ENCODE peak calls at places on chromosomes 13 and 19, in eight cellular contexts. V is H54, U is adrenal gland, Q is esophagus squamous epithelium, N is HCT116, T is A549, Z is IMR-90, X is body of pancreas. J is an unnamed sample.

GRCh38 chr19:47573076-47574026 is at the start of gene ZNF541:
- DNase-seq in U (peak), X (peak), Z (peak), N (no peak), Q (no peak), V (no peak), T (no peak), J (no peak)

GRCh38 chr13:105063676-105064075 is 1471.8 kb downstream of the EFNB2 start:
- DNase-seq in Z (peak), U (no peak), X (no peak), T (no peak), V (no peak), N (no peak), Q (no peak), J (no peak)

GRCh38 chr19:31337007-31337914 is 12.0 kb downstream of the TSHZ3 start:
- DNase-seq in X (no peak), N (no peak), V (no peak), Z (no peak), U (no peak), T (no peak), Q (no peak), J (no peak)

GRCh38 chr19:35141627-35142401 is 1.2 kb upstream of the FXYD7 start:
- DNase-seq in T (no peak), N (no peak), Z (no peak), U (no peak), V (no peak), Q (no peak), X (peak), J (no peak)

GRCh38 chr13:50801087-50801931 is 42.2 kb downstream of the DLEU7 start:
- DNase-seq in V (peak), T (peak), U (peak), Q (no peak), Z (peak), N (peak), X (peak), J (no peak)

GRCh38 chr19:10936661-10937084 is 8.1 kb downstream of the TIMM29 start:
- DNase-seq in Z (peak), T (peak), X (peak), V (no peak), Q (no peak), N (peak), U (peak), J (no peak)

GRCh38 chr19:55537741-55538111 is 793 bp upstream of the SBK2 start:
- DNase-seq in X (no peak), Q (no peak), N (no peak), V (peak), Z (peak), U (no peak), T (peak), J (no peak)

GRCh38 chr13:110825516-110825915 is 89.4 kb downstream of the ANKRD10 start:
- DNase-seq in X (no peak), Q (no peak), T (no peak), Z (no peak), V (no peak), U (no peak), N (no peak), J (no peak)

GRCh38 chr13:37929308-37929707 is 59.7 kb upstream of the TRPC4 start:
- DNase-seq in Q (no peak), U (no peak), X (no peak), V (no peak), N (no peak), Z (no peak), T (no peak), J (no peak)

GRCh38 chr13:41107584-41108014 is 25.0 kb downstream of the KBTBD6 start:
- DNase-seq in U (no peak), T (no peak), X (no peak), Z (no peak), Q (no peak), V (no peak), N (no peak), J (no peak)

GRCh38 chr19:47491358-47492136 is 7.5 kb upstream of the KPTN start:
- DNase-seq in V (no peak), U (no peak), T (no peak), X (no peak), Z (no peak), Q (no peak), N (no peak), J (no peak)

GRCh38 chr19:33456076-33456844 is 65.3 kb downstream of the PEPD start:
- DNase-seq in V (no peak), N (no peak), T (no peak), U (no peak), Q (no peak), X (no peak), Z (no peak), J (no peak)

GRCh38 chr19:45752639-45753038 is 16.4 kb downstream of the SIX5 start:
- DNase-seq in V (no peak), N (no peak), Z (no peak), X (no peak), T (no peak), Q (no peak), U (peak), J (no peak)

GRCh38 chr19:44789943-44790467 is 12.3 kb downstream of the CBLC start:
- DNase-seq in Z (no peak), U (peak), N (no peak), V (no peak), Q (no peak), T (no peak), X (no peak), J (no peak)

GRCh38 chr19:383922-384800 is 24.8 kb downstream of the C2CD4C start:
- DNase-seq in Z (no peak), X (peak), Q (no peak), V (no peak), U (no peak), N (no peak), T (no peak), J (no peak)

GRCh38 chr13:91739751-91740150 is 341.3 kb downstream of the GPC5 start:
- DNase-seq in N (no peak), Z (no peak), V (no peak), T (no peak), X (no peak), Q (no peak), U (no peak), J (no peak)

GRCh38 chr13:80215368-80215767 is 125.6 kb downstream of the SPRY2 start:
- DNase-seq in U (no peak), N (no peak), Z (peak), V (no peak), X (no peak), T (peak), Q (no peak), J (no peak)

GRCh38 chr19:40530091-40530901 is 46.4 kb upstream of the SHKBP1 start:
- DNase-seq in Q (no peak), Z (no peak), X (no peak), N (no peak), T (no peak), U (peak), V (no peak), J (no peak)

GRCh38 chr19:32294871-32295438 is 50.5 kb upstream of the ZNF507 start:
- DNase-seq in Q (no peak), N (no peak), V (no peak), Z (no peak), X (no peak), U (no peak), T (no peak), J (peak)

GRCh38 chr19:11142528-11143171 is 12.9 kb downstream of the SPC24 start:
- DNase-seq in N (peak), U (peak), Q (no peak), X (peak), Z (peak), T (peak), V (peak), J (peak)

GRCh38 chr19:49205114-49205513 is 47.5 kb downstream of the TRPM4 start:
- DNase-seq in T (no peak), U (no peak), V (no peak), N (no peak), X (no peak), Z (no peak), Q (no peak), J (no peak)

GRCh38 chr13:39245688-39246087 is 207.4 kb downstream of the NHLRC3 start:
- DNase-seq in U (no peak), Q (no peak), V (no peak), T (no peak), X (no peak), N (no peak), Z (no peak), J (no peak)

GRCh38 chr19:32824136-32824835 is 45.3 kb downstream of the SLC7A9 start:
- DNase-seq in U (no peak), Z (no peak), V (no peak), Q (no peak), X (no peak), N (no peak), T (no peak), J (no peak)

GRCh38 chr19:1494115-1494815 is 3.3 kb downstream of the REEP6 start:
- DNase-seq in Z (no peak), N (no peak), U (no peak), V (no peak), Q (no peak), T (no peak), X (no peak), J (no peak)

GRCh38 chr13:67351915-67352314 is 121.8 kb upstream of the PCDH9 start:
- DNase-seq in U (no peak), Q (no peak), T (no peak), Z (peak), X (no peak), V (no peak), N (no peak), J (no peak)

GRCh38 chr19:42156571-42156970 is 24.3 kb upstream of the POU2F2 start:
- DNase-seq in T (no peak), Q (no peak), X (no peak), U (no peak), V (no peak), Z (no peak), N (no peak), J (no peak)
- TF ChIP-seq POLR2A in T (no peak), Q (no peak), X (no peak), U (no peak), V (no peak), Z (no peak), N (no peak), J (no peak)

DNA sequence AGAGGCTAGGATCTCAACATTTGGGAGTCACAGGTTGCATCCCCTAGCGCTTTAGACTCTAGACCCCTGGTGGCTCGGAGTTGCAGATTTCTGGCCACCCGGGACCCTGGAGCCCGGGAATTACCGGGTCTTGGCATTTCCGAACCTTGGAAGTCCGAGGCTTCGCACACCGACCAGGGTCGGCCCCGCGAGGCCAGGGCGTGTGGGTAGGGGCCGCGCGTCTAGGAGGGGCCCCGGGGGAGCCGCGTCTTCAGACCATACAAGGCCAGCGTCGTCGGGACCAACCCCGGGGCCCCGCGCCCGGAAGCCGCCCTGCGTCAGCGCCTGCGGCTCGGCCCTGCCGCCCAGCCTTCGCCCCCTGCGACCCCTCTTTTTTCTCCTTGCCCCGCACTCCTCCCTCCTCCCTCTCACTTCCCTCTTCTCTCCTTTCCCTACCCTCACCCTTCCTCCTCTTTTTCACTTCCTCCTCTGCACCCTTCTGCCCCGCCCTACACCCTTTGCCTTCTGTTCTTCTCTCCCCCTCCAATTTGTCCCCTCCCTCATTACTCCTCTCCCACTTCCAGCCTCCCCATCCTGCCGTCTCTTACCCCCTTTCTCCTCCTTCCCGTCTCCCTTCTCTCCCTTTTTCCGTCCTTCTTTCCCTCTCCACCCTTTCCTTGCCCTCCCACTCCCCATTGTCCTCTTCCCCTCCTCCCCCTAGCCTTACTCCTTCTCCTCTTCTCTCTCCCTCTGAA is 2.4 kb upstream of the PLEKHG2 start:
- DNase-seq in Z (no peak), U (peak), X (peak), V (no peak), Q (no peak), N (peak), T (peak), J (no peak)
- TF ChIP-seq POLR2A in Z (peak), U (peak), X (peak), V (no peak), Q (no peak), N (peak), T (peak), J (no peak)

DNA sequence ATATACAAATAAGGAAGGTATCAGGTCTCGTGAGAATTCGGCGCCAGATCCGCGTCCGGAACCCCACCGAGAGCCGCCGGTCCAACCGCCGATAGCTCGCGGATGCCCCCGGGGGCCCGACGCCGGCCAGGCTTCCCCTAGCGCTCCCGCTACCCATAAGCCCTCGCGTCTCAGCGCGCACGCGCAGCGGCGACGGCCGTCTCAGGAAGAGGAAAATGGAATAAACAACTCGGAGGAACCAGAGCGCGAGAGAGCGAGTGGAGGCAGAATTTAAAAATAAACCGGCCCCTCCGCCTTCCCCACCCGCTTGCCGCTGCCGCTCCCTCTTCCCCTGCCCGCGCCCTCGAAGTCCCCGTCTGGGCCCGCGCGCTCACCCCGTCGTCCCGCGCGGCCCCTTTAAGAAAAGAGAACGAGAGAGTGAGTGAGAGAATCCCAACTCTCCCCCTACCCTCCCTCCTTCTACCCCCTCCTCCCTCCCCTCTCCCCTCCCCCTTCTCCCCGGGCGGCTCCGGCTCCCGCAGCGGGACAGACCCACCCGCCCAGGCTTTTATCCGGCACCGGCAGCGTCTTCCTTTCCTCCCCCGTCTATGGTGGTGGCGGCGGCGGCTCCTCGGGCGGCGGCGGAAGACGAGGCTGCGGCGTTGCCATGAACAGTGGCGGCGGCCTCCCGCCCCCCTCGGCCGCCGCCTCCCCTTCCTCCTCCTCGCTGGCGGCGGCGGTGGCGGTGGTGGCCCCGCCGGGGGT is at the start of gene PAN3:
- DNase-seq in V (peak), Q (peak), Z (peak), T (peak), X (peak), N (peak), U (peak), J (peak)
- TF ChIP-seq POLR2A in V (peak), Q (no peak), Z (peak), T (peak), X (peak), N (peak), U (peak), J (no peak)

GRCh38 chr13:109779876-109780516 is 6.4 kb downstream of the IRS2 start:
- DNase-seq in X (no peak), Z (no peak), V (no peak), T (no peak), Q (no peak), U (no peak), N (no peak), J (peak)

GRCh38 chr13:109780880-109781383 is 5.5 kb downstream of the IRS2 start:
- DNase-seq in Z (no peak), N (no peak), X (no peak), Q (no peak), T (no peak), V (no peak), U (no peak), J (peak)

GRCh38 chr13:109782066-109782822 is 4.1 kb downstream of the IRS2 start:
- DNase-seq in V (no peak), Q (no peak), X (no peak), N (no peak), T (no peak), Z (no peak), U (peak), J (no peak)

GRCh38 chr13:109782823-109783411 is 3.5 kb downstream of the IRS2 start:
- DNase-seq in U (no peak), V (no peak), Z (no peak), X (no peak), N (no peak), T (no peak), Q (no peak), J (peak)

GRCh38 chr13:109781384-109782065 is 4.9 kb downstream of the IRS2 start:
- DNase-seq in Z (no peak), N (no peak), Q (no peak), T (no peak), U (peak), V (no peak), X (no peak), J (peak)
- TF ChIP-seq POLR2A in Z (no peak), N (no peak), Q (no peak), T (no peak), U (no peak), V (no peak), X (no peak), J (no peak)

GRCh38 chr13:21670006-21670882 is 629 bp upstream of the FGF9 start:
- DNase-seq in U (peak), N (no peak), T (peak), X (peak), Z (peak), V (no peak), Q (no peak), J (no peak)

GRCh38 chr13:21668665-21669599 is 1.9 kb upstream of the FGF9 start:
- DNase-seq in X (no peak), N (no peak), Z (peak), V (no peak), T (no peak), U (peak), Q (no peak), J (no peak)

GRCh38 chr13:21672811-21673591 is 2.1 kb downstream of the FGF9 start:
- DNase-seq in U (peak), V (no peak), Q (no peak), T (no peak), N (no peak), X (no peak), Z (no peak), J (no peak)

GRCh38 chr13:21671793-21672680 is 1.2 kb downstream of the FGF9 start:
- DNase-seq in Z (no peak), U (peak), V (no peak), T (no peak), Q (no peak), N (no peak), X (no peak), J (no peak)

DNA sequence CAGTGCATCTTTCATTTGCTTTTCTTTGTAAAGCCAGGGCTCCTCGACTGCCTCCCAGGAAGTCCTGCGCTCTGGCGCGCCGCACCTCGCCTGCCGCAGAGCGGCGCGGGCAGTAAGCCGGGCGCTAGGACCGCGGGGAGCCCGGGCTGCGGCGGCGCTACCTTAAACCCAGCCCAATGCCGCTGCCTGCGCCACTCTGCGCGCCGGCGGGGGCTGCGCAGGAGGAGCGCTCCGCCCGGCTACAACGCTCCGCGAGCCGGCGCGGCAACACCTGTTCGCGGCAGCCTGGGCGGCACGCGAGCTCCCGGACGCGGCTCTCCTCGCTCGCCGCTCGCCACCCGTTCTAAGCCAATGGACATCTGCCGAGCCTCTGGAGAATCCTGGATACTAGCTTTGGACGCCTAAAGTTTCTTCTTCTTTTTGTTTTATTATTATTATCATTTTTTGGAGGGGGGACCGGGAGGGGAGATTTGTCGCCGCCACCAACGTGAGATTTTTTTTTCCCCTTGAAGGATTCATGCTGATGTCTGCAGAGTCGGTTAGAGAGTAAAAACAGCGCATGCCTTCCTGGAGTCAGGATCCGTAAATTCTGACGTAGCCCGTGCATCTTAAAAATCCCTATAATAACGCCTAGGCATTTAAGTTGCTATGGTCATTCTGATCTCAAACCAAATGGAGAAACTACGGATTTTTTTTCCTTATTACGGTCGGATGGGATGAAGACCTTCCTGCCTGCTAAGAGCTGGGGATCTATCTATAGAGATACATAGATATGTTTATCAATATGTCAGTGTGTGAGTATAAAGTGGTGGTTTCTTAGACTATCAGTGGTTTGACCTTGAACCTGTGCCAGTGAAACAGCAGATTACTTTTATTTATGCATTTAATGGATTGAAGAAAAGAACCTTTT is at the start of gene FGF9:
- DNase-seq in V (peak), Q (no peak), U (peak), Z (peak), X (peak), N (peak), T (peak), J (no peak)
- TF ChIP-seq POLR2A in V (no peak), Q (no peak), U (peak), Z (no peak), X (peak), N (peak), T (peak), J (no peak)

GRCh38 chr19:54189020-54189667 is at the start of gene MBOAT7:
- DNase-seq in U (no peak), T (no peak), V (no peak), N (no peak), X (no peak), Z (no peak), Q (no peak), J (no peak)

GRCh38 chr19:54190503-54190941 is 586 bp upstream of the TSEN34 start:
- DNase-seq in V (peak), X (peak), Q (peak), U (peak), T (peak), N (peak), Z (peak), J (peak)

GRCh38 chr19:54190942-54191670 is at the start of gene TSEN34:
- DNase-seq in V (peak), Q (no peak), N (peak), Z (peak), U (peak), X (peak), T (no peak), J (no peak)

GRCh38 chr19:54188224-54188871 is 1.0 kb downstream of the MBOAT7 start:
- DNase-seq in Q (no peak), N (no peak), T (peak), Z (peak), U (peak), X (no peak), V (peak), J (no peak)

GRCh38 chr19:54189668-54190502 is 505 bp upstream of the MBOAT7 start:
- DNase-seq in U (peak), X (peak), T (peak), V (peak), Z (peak), Q (peak), N (peak), J (peak)
- TF ChIP-seq POLR2A in U (peak), X (peak), T (peak), V (peak), Z (peak), Q (no peak), N (peak), J (peak)

J was measured in esophagus muscularis mucosa.